ENCODE peak calls at places on chromosome 12, in eight cellular contexts. G is suprapubic skin; R is HFFc6; B is NCI-H446; T is stimulated activated CD4-positive, alpha-beta T cell treated with anti-CD3 and anti-CD28 coated beads, Interleukin-4, amount 100 ng/mL, for 24 hours; K is tibial artery; V is skeletal muscle cell; A is gastrocnemius medialis. Z is an unnamed sample.

GRCh38 chr12:38269897-38270296 is 46.7 kb upstream of the ALG10B start:
- DNase-seq in B (no peak), K (no peak), V (no peak), A (no peak), T (no peak), G (no peak), R (no peak), Z (no peak)

GRCh38 chr12:29113101-29113500 is 36.0 kb upstream of the FAR2 start:
- DNase-seq in G (no peak), V (no peak), A (no peak), K (no peak), R (no peak), B (no peak), T (no peak), Z (no peak)

GRCh38 chr12:69388371-69388770 is 28.8 kb downstream of the YEATS4 start:
- DNase-seq in B (peak; percentile 48), V (peak; percentile 25), K (no peak), A (no peak), R (peak; percentile 68), G (no peak), T (no peak), Z (peak; percentile 50)

GRCh38 chr12:58268080-58268479 is 326.7 kb downstream of the ATP23 start:
- DNase-seq in G (no peak), T (no peak), V (peak; percentile 19), A (no peak), R (no peak), K (no peak), B (no peak), Z (no peak)

GRCh38 chr12:6927999-6928702 is 392 bp downstream of the ATN1 start:
- DNase-seq in T (no peak), V (no peak), R (no peak), G (no peak), K (no peak), A (no peak), B (no peak), Z (no peak)

GRCh38 chr12:5430639-5431603 is 987 bp upstream of the NTF3 start:
- DNase-seq in T (no peak), R (no peak), K (no peak), B (no peak), V (no peak), G (no peak), A (peak; percentile 45), Z (no peak)

GRCh38 chr12:113724703-113725556 is 241.2 kb downstream of the RBM19 start:
- DNase-seq in K (no peak), V (no peak), B (no peak), G (no peak), A (no peak), T (no peak), R (no peak), Z (no peak)

GRCh38 chr12:22746720-22747119 is 121.7 kb downstream of the ETNK1 start:
- DNase-seq in R (no peak), B (no peak), G (no peak), V (no peak), A (no peak), T (no peak), K (no peak), Z (no peak)

GRCh38 chr12:55978393-55978792 is 4.5 kb downstream of the RAB5B start:
- DNase-seq in B (no peak), A (no peak), K (no peak), R (no peak), T (no peak), G (no peak), V (no peak), Z (no peak)

GRCh38 chr12:51687142-51687935 is 96.3 kb downstream of the SCN8A start:
- DNase-seq in T (no peak), A (no peak), K (no peak), V (peak; percentile 85), B (no peak), R (peak; percentile 54), G (no peak), Z (no peak)

GRCh38 chr12:23113781-23114180 is 488.8 kb downstream of the ETNK1 start:
- DNase-seq in B (no peak), G (no peak), K (no peak), A (no peak), R (no peak), T (no peak), V (no peak), Z (no peak)

GRCh38 chr12:26744697-26745440 is 88.1 kb downstream of the ITPR2 start:
- DNase-seq in V (no peak), A (no peak), T (no peak), K (no peak), B (no peak), G (no peak), R (no peak), Z (no peak)

GRCh38 chr12:117671734-117672133 is 297.1 kb downstream of the KSR2 start:
- DNase-seq in V (no peak), T (no peak), B (peak; percentile 2), R (peak; percentile 12), G (no peak), K (no peak), A (no peak), Z (no peak)

GRCh38 chr12:62256408-62257079 is 3.7 kb upstream of the USP15 start:
- DNase-seq in G (no peak), T (peak; percentile 77), A (no peak), V (no peak), B (no peak), K (no peak), R (no peak), Z (no peak)

GRCh38 chr12:14257734-14258467 is 107.6 kb upstream of the ATF7IP start:
- DNase-seq in R (peak; percentile 98), A (peak; percentile 84), V (peak; percentile 99), K (peak; percentile 98), T (peak; percentile 87), G (peak; percentile 97), B (peak; percentile 97), Z (peak; percentile 99)

GRCh38 chr12:47868041-47868440 is 36.8 kb downstream of the VDR start:
- DNase-seq in B (no peak), G (no peak), R (no peak), T (no peak), K (peak; percentile 22), V (no peak), A (no peak), Z (no peak)

GRCh38 chr12:1083888-1084262 is 92.9 kb downstream of the ERC1 start:
- DNase-seq in B (peak; percentile 80), G (no peak), R (peak; percentile 82), V (no peak), A (no peak), K (peak; percentile 30), T (no peak), Z (peak; percentile 44)

GRCh38 chr12:10901427-10901826 is 7.9 kb downstream of the TAS2R13 start:
- DNase-seq in R (no peak), A (no peak), G (no peak), K (no peak), V (no peak), B (no peak), T (no peak), Z (no peak)

GRCh38 chr12:14284189-14284722 is 81.2 kb upstream of the ATF7IP start:
- DNase-seq in V (no peak), B (no peak), G (no peak), T (no peak), A (no peak), R (no peak), K (no peak), Z (no peak)

GRCh38 chr12:49810159-49810459 is 18.1 kb downstream of the NCKAP5L start:
- DNase-seq in B (no peak), T (no peak), A (no peak), V (no peak), K (no peak), R (no peak), G (no peak), Z (no peak)

GRCh38 chr12:18753481-18754117 is 15.7 kb downstream of the CAPZA3 start:
- DNase-seq in G (no peak), T (no peak), V (no peak), B (no peak), A (no peak), K (no peak), R (no peak), Z (no peak)

GRCh38 chr12:49019120-49019430 is 499 bp upstream of the PRKAG1 start:
- DNase-seq in K (no peak), R (no peak), T (no peak), B (no peak), V (no peak), G (no peak), A (no peak), Z (no peak)

GRCh38 chr12:106709068-106709511 is 65.4 kb upstream of the RIC8B start:
- DNase-seq in B (no peak), T (no peak), V (no peak), R (no peak), K (no peak), G (no peak), A (no peak), Z (no peak)

GRCh38 chr12:110641512-110641911 is 27.6 kb downstream of the TCTN1 start:
- DNase-seq in K (no peak), A (no peak), R (no peak), B (no peak), V (peak; percentile 52), T (no peak), G (no peak), Z (no peak)

GRCh38 chr12:39441963-39442894 is 691 bp downstream of the KIF21A start:
- DNase-seq in V (no peak), T (peak; percentile 65), B (peak; percentile 29), G (peak; percentile 71), K (peak; percentile 37), A (peak; percentile 29), R (peak; percentile 3), Z (no peak)

GRCh38 chr12:72574138-72574537 is 302.0 kb downstream of the TRHDE start:
- DNase-seq in V (no peak), G (no peak), K (no peak), B (no peak), T (no peak), R (no peak), A (no peak), Z (no peak)